ENCODE peak calls at places on chromosomes 3 and 15, in six cellular contexts. V, E, L, X, A and W are unnamed samples.

GRCh38 chr3:134797080-134797801 is 2.2 kb downstream of the EPHB1 start:
- DNase-seq in V (no peak), E (no peak), L (no peak), X (no peak), A (no peak), W (no peak)

GRCh38 chr3:10460951-10461563 is 44.3 kb downstream of the ATP2B2 start:
- DNase-seq in V (no peak), E (no peak), L (no peak), X (no peak), A (no peak), W (no peak)

GRCh38 chr3:32288819-32289218 is 50.3 kb downstream of the CMTM8 start:
- DNase-seq in V (no peak), E (no peak), L (no peak), X (no peak), A (no peak), W (no peak)

GRCh38 chr3:111733154-111733553 is 125.9 kb upstream of the PHLDB2 start:
- DNase-seq in V (no peak), E (peak), L (no peak), X (no peak), A (no peak), W (no peak)

GRCh38 chr3:170419301-170420087 is 826 bp downstream of the CLDN11 start:
- DNase-seq in V (peak), E (no peak), L (peak), X (peak), A (no peak), W (no peak)

GRCh38 chr3:12620729-12621128 is 43.2 kb downstream of the RAF1 start:
- DNase-seq in V (no peak), E (no peak), L (no peak), X (no peak), A (no peak), W (no peak)

GRCh38 chr3:118098818-118099217 is 935.8 kb downstream of the IGSF11 start:
- DNase-seq in V (no peak), E (no peak), L (no peak), X (no peak), A (no peak), W (no peak)

GRCh38 chr15:57509965-57510364 is 81.7 kb upstream of the MYZAP start:
- DNase-seq in V (no peak), E (no peak), L (no peak), X (no peak), A (no peak), W (no peak)

GRCh38 chr15:82045179-82045891 is 483 bp downstream of the MEX3B start:
- DNase-seq in V (peak), E (peak), L (peak), X (peak), A (no peak), W (peak)

GRCh38 chr3:158783051-158783450 is 18.8 kb upstream of the MFSD1 start:
- DNase-seq in V (no peak), E (no peak), L (no peak), X (no peak), A (no peak), W (no peak)

GRCh38 chr15:89494941-89495637 is 1.3 kb downstream of the RHCG start:
- DNase-seq in V (no peak), E (peak), L (no peak), X (no peak), A (no peak), W (peak)

GRCh38 chr3:123535580-123535979 is 49.3 kb downstream of the HACD2 start:
- DNase-seq in V (peak), E (peak), L (no peak), X (no peak), A (no peak), W (no peak)

GRCh38 chr3:70488816-70489215 is 176.4 kb upstream of the MDFIC2 start:
- DNase-seq in V (no peak), E (no peak), L (no peak), X (no peak), A (no peak), W (no peak)

GRCh38 chr3:186194451-186194811 is 85.5 kb upstream of the ETV5 start:
- DNase-seq in V (no peak), E (no peak), L (no peak), X (no peak), A (no peak), W (no peak)

GRCh38 chr3:180048840-180049239 is 12.1 kb upstream of the PEX5L start:
- DNase-seq in V (no peak), E (no peak), L (no peak), X (no peak), A (no peak), W (no peak)

GRCh38 chr15:96327155-96327741 is 3.3 kb upstream of the NR2F2 start:
- DNase-seq in V (peak), E (peak), L (no peak), X (no peak), A (no peak), W (no peak)

GRCh38 chr3:43695863-43696262 is 5.1 kb downstream of the ABHD5 start:
- DNase-seq in V (no peak), E (no peak), L (no peak), X (no peak), A (no peak), W (no peak)

GRCh38 chr15:63797901-63798300 is 35.8 kb downstream of the HERC1 start:
- DNase-seq in V (no peak), E (no peak), L (no peak), X (no peak), A (no peak), W (no peak)

GRCh38 chr15:32864841-32865240 is 147.0 kb downstream of the GREM1 start:
- DNase-seq in V (no peak), E (no peak), L (no peak), X (no peak), A (no peak), W (no peak)

GRCh38 chr3:160747437-160747836 is 8.6 kb upstream of the PPM1L start:
- DNase-seq in V (no peak), E (no peak), L (no peak), X (no peak), A (no peak), W (no peak)

GRCh38 chr3:11362600-11362999 is 90.4 kb downstream of the ATG7 start:
- DNase-seq in V (peak), E (no peak), L (no peak), X (no peak), A (no peak), W (no peak)

GRCh38 chr15:39270221-39270835 is 310.6 kb upstream of the THBS1 start:
- DNase-seq in V (no peak), E (no peak), L (no peak), X (no peak), A (no peak), W (no peak)

GRCh38 chr15:85702321-85703230 is 92.1 kb downstream of the KLHL25 start:
- DNase-seq in V (no peak), E (no peak), L (no peak), X (no peak), A (no peak), W (peak)